ENCODE peak calls at places on chromosomes 4 and X, in ten cellular contexts. One of them, this sample, is unnamed.

GRCh38 chr4:168840988-168841681 is 168.9 kb downstream of the CBR4 start:
- DNase-seq in foreskin fibroblast: no peak
- DNase-seq in sigmoid colon: no peak
- DNase-seq in body of pancreas: no peak
- DNase-seq in GM12865: no peak
- DNase-seq in endodermal cell: no peak
- DNase-seq in astrocyte of the spinal cord: no peak
- DNase-seq in MM.1S: no peak
- DNase-seq in ascending aorta: no peak
- DNase-seq in lower lobe of right lung: no peak
- DNase-seq in this sample: no peak

GRCh38 chrX:132631579-132632232 is 142.9 kb upstream of the MBNL3 start:
- DNase-seq in foreskin fibroblast: no peak
- DNase-seq in sigmoid colon: no peak
- DNase-seq in body of pancreas: no peak
- DNase-seq in GM12865: peak; percentile 23
- DNase-seq in endodermal cell: no peak
- DNase-seq in astrocyte of the spinal cord: peak; percentile 45
- DNase-seq in MM.1S: peak; percentile 34
- DNase-seq in ascending aorta: no peak
- DNase-seq in lower lobe of right lung: no peak
- DNase-seq in this sample: peak; percentile 11

GRCh38 chr4:2793578-2793919 is 664 bp downstream of the SH3BP2 start:
- DNase-seq in foreskin fibroblast: peak; percentile 69
- DNase-seq in sigmoid colon: peak; percentile 70
- DNase-seq in body of pancreas: no peak
- DNase-seq in GM12865: peak; percentile 11
- DNase-seq in endodermal cell: peak; percentile 69
- DNase-seq in astrocyte of the spinal cord: no peak
- DNase-seq in MM.1S: no peak
- DNase-seq in ascending aorta: peak; percentile 71
- DNase-seq in lower lobe of right lung: peak; percentile 79
- DNase-seq in this sample: no peak

GRCh38 chr4:170978990-170979389 is 834.2 kb upstream of the GALNTL6 start:
- DNase-seq in foreskin fibroblast: no peak
- DNase-seq in sigmoid colon: no peak
- DNase-seq in body of pancreas: no peak
- DNase-seq in GM12865: peak; percentile 7
- DNase-seq in endodermal cell: peak; percentile 56
- DNase-seq in astrocyte of the spinal cord: no peak
- DNase-seq in MM.1S: no peak
- DNase-seq in ascending aorta: no peak
- DNase-seq in lower lobe of right lung: no peak
- DNase-seq in this sample: no peak

GRCh38 chr4:4462970-4463369 is 76.1 kb downstream of the NSG1 start:
- DNase-seq in foreskin fibroblast: no peak
- DNase-seq in sigmoid colon: no peak
- DNase-seq in body of pancreas: no peak
- DNase-seq in GM12865: no peak
- DNase-seq in endodermal cell: no peak
- DNase-seq in astrocyte of the spinal cord: no peak
- DNase-seq in MM.1S: no peak
- DNase-seq in ascending aorta: no peak
- DNase-seq in lower lobe of right lung: no peak
- DNase-seq in this sample: no peak

GRCh38 chrX:41661366-41662095 is 27.2 kb upstream of the GPR34 start:
- DNase-seq in foreskin fibroblast: no peak
- DNase-seq in sigmoid colon: no peak
- DNase-seq in body of pancreas: no peak
- DNase-seq in GM12865: no peak
- DNase-seq in endodermal cell: no peak
- DNase-seq in astrocyte of the spinal cord: peak; percentile 36
- DNase-seq in MM.1S: no peak
- DNase-seq in ascending aorta: no peak
- DNase-seq in lower lobe of right lung: no peak
- DNase-seq in this sample: no peak

GRCh38 chr4:164383187-164384181 is 370.4 kb upstream of the SMIM31 start:
- DNase-seq in foreskin fibroblast: no peak
- DNase-seq in sigmoid colon: peak; percentile 63
- DNase-seq in body of pancreas: no peak
- DNase-seq in GM12865: no peak
- DNase-seq in endodermal cell: peak; percentile 86
- DNase-seq in astrocyte of the spinal cord: peak; percentile 70
- DNase-seq in MM.1S: no peak
- DNase-seq in ascending aorta: peak; percentile 59
- DNase-seq in lower lobe of right lung: no peak
- DNase-seq in this sample: no peak

GRCh38 chr4:101153653-101154052 is 193.7 kb downstream of the PPP3CA start:
- DNase-seq in foreskin fibroblast: no peak
- DNase-seq in sigmoid colon: no peak
- DNase-seq in body of pancreas: no peak
- DNase-seq in GM12865: no peak
- DNase-seq in endodermal cell: no peak
- DNase-seq in astrocyte of the spinal cord: no peak
- DNase-seq in MM.1S: no peak
- DNase-seq in ascending aorta: no peak
- DNase-seq in lower lobe of right lung: no peak
- DNase-seq in this sample: no peak

GRCh38 chrX:63934791-63935190 is 149.8 kb upstream of the ARHGEF9 start:
- DNase-seq in foreskin fibroblast: no peak
- DNase-seq in sigmoid colon: no peak
- DNase-seq in body of pancreas: peak; percentile 18
- DNase-seq in GM12865: no peak
- DNase-seq in endodermal cell: peak; percentile 70
- DNase-seq in astrocyte of the spinal cord: no peak
- DNase-seq in MM.1S: no peak
- DNase-seq in ascending aorta: no peak
- DNase-seq in lower lobe of right lung: no peak
- DNase-seq in this sample: no peak

GRCh38 chr4:88448905-88449689 is 7.8 kb upstream of the HERC5 start:
- DNase-seq in foreskin fibroblast: no peak
- DNase-seq in sigmoid colon: no peak
- DNase-seq in body of pancreas: no peak
- DNase-seq in GM12865: no peak
- DNase-seq in endodermal cell: no peak
- DNase-seq in astrocyte of the spinal cord: no peak
- DNase-seq in MM.1S: no peak
- DNase-seq in ascending aorta: no peak
- DNase-seq in lower lobe of right lung: no peak
- DNase-seq in this sample: no peak

GRCh38 chrX:115912372-115912897 is 258.1 kb upstream of the AGTR2 start:
- DNase-seq in foreskin fibroblast: no peak
- DNase-seq in sigmoid colon: no peak
- DNase-seq in body of pancreas: no peak
- DNase-seq in GM12865: peak; percentile 73
- DNase-seq in endodermal cell: no peak
- DNase-seq in astrocyte of the spinal cord: no peak
- DNase-seq in MM.1S: peak; percentile 86
- DNase-seq in ascending aorta: no peak
- DNase-seq in lower lobe of right lung: no peak
- DNase-seq in this sample: no peak

GRCh38 chr4:61276034-61276433 is 75.9 kb downstream of the ADGRL3 start:
- DNase-seq in foreskin fibroblast: no peak
- DNase-seq in sigmoid colon: no peak
- DNase-seq in body of pancreas: no peak
- DNase-seq in GM12865: no peak
- DNase-seq in endodermal cell: no peak
- DNase-seq in astrocyte of the spinal cord: no peak
- DNase-seq in MM.1S: no peak
- DNase-seq in ascending aorta: no peak
- DNase-seq in lower lobe of right lung: no peak
- DNase-seq in this sample: no peak

GRCh38 chr4:61275214-61275613 is 75.1 kb downstream of the ADGRL3 start:
- DNase-seq in foreskin fibroblast: no peak
- DNase-seq in sigmoid colon: no peak
- DNase-seq in body of pancreas: no peak
- DNase-seq in GM12865: no peak
- DNase-seq in endodermal cell: no peak
- DNase-seq in astrocyte of the spinal cord: no peak
- DNase-seq in MM.1S: peak; percentile 29
- DNase-seq in ascending aorta: no peak
- DNase-seq in lower lobe of right lung: no peak
- DNase-seq in this sample: no peak

GRCh38 chr4:61273237-61273636 is 73.1 kb downstream of the ADGRL3 start:
- DNase-seq in foreskin fibroblast: peak; percentile 5
- DNase-seq in sigmoid colon: no peak
- DNase-seq in body of pancreas: no peak
- DNase-seq in GM12865: no peak
- DNase-seq in endodermal cell: no peak
- DNase-seq in astrocyte of the spinal cord: no peak
- DNase-seq in MM.1S: no peak
- DNase-seq in ascending aorta: no peak
- DNase-seq in lower lobe of right lung: no peak
- DNase-seq in this sample: no peak

GRCh38 chr4:61277785-61278184 is 77.7 kb downstream of the ADGRL3 start:
- DNase-seq in foreskin fibroblast: no peak
- DNase-seq in sigmoid colon: no peak
- DNase-seq in body of pancreas: no peak
- DNase-seq in GM12865: no peak
- DNase-seq in endodermal cell: no peak
- DNase-seq in astrocyte of the spinal cord: peak; percentile 13
- DNase-seq in MM.1S: no peak
- DNase-seq in ascending aorta: no peak
- DNase-seq in lower lobe of right lung: no peak
- DNase-seq in this sample: no peak

DNA sequence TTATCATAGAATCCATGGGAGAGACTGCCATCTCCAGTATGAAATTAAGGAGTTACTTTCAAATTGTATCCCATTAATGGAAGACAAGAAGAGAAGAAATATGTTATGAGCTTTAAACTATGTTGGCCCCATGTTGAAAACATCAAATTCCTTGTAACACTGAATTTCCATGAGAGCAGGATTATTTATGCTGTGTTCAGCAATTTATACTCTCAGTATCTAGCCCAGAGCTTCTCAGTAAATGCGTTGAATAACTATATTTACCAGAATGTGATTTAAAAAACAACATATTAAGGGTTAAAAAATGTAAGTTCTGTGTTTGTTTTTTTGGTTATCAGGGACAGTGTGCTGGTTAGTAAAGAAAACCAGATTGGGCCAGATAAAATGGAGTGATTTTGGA is 74.2 kb downstream of the ADGRL3 start:
- DNase-seq in foreskin fibroblast: no peak
- DNase-seq in sigmoid colon: no peak
- DNase-seq in body of pancreas: no peak
- DNase-seq in GM12865: no peak
- DNase-seq in endodermal cell: no peak
- DNase-seq in astrocyte of the spinal cord: no peak
- DNase-seq in MM.1S: no peak
- DNase-seq in ascending aorta: no peak
- DNase-seq in lower lobe of right lung: no peak
- DNase-seq in this sample: no peak
- TF ChIP-seq CTCF in foreskin fibroblast: no peak
- TF ChIP-seq CTCF in sigmoid colon: no peak
- TF ChIP-seq CTCF in body of pancreas: no peak
- TF ChIP-seq CTCF in GM12865: no peak
- TF ChIP-seq CTCF in endodermal cell: no peak
- TF ChIP-seq CTCF in astrocyte of the spinal cord: no peak
- TF ChIP-seq CTCF in MM.1S: no peak
- TF ChIP-seq CTCF in ascending aorta: no peak
- TF ChIP-seq CTCF in lower lobe of right lung: no peak
- TF ChIP-seq CTCF in this sample: no peak

GRCh38 chr4:183300660-183301059 is 19.4 kb downstream of the CLDN22 start:
- DNase-seq in foreskin fibroblast: no peak
- DNase-seq in sigmoid colon: no peak
- DNase-seq in body of pancreas: no peak
- DNase-seq in GM12865: no peak
- DNase-seq in endodermal cell: no peak
- DNase-seq in astrocyte of the spinal cord: peak; percentile 9
- DNase-seq in MM.1S: no peak
- DNase-seq in ascending aorta: no peak
- DNase-seq in lower lobe of right lung: no peak
- DNase-seq in this sample: no peak
- H3K4me3 ChIP-seq in foreskin fibroblast: no peak overlapping the region
- H3K4me3 ChIP-seq in sigmoid colon: no peak overlapping the region
- H3K4me3 ChIP-seq in body of pancreas: no peak overlapping the region
- H3K4me3 ChIP-seq in GM12865: no peak overlapping the region
- H3K4me3 ChIP-seq in endodermal cell: no peak overlapping the region
- H3K4me3 ChIP-seq in astrocyte of the spinal cord: no peak overlapping the region
- H3K4me3 ChIP-seq in MM.1S: no peak overlapping the region
- H3K4me3 ChIP-seq in ascending aorta: no peak overlapping the region
- H3K4me3 ChIP-seq in lower lobe of right lung: no peak overlapping the region
- H3K4me3 ChIP-seq in this sample: no peak overlapping the region

DNA sequence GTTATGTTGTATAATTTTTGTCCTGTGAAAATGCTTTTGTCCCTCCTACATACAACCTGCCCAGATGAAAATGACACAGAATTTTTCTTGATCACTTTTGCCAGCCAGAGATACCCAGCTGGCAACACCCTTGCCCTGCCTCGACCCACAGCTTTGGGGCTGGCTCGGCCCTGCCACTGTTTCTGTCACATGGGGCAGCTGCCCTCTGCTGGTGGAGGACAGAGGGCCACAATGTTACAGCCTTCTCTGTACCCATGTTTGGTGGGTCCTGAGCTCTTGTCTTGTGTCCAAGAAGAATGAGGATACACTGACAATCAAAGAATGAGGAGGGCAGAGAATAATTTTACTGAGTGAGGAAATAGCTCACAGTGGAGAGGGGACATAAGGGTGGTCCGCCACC is 31.1 kb downstream of the BMP15 start:
- DNase-seq in foreskin fibroblast: no peak
- DNase-seq in sigmoid colon: no peak
- DNase-seq in body of pancreas: no peak
- DNase-seq in GM12865: peak; percentile 1
- DNase-seq in endodermal cell: peak; percentile 69
- DNase-seq in astrocyte of the spinal cord: no peak
- DNase-seq in MM.1S: peak; percentile 6
- DNase-seq in ascending aorta: no peak
- DNase-seq in lower lobe of right lung: no peak
- DNase-seq in this sample: no peak
- TF ChIP-seq CTCF in foreskin fibroblast: peak; percentile 27
- TF ChIP-seq CTCF in sigmoid colon: no peak
- TF ChIP-seq CTCF in body of pancreas: peak; percentile 36
- TF ChIP-seq CTCF in GM12865: peak; percentile 26
- TF ChIP-seq CTCF in endodermal cell: peak; percentile 62
- TF ChIP-seq CTCF in astrocyte of the spinal cord: no peak
- TF ChIP-seq CTCF in MM.1S: peak; percentile 34
- TF ChIP-seq CTCF in ascending aorta: peak; percentile 10
- TF ChIP-seq CTCF in lower lobe of right lung: peak; percentile 32
- TF ChIP-seq CTCF in this sample: peak; percentile 49

DNA sequence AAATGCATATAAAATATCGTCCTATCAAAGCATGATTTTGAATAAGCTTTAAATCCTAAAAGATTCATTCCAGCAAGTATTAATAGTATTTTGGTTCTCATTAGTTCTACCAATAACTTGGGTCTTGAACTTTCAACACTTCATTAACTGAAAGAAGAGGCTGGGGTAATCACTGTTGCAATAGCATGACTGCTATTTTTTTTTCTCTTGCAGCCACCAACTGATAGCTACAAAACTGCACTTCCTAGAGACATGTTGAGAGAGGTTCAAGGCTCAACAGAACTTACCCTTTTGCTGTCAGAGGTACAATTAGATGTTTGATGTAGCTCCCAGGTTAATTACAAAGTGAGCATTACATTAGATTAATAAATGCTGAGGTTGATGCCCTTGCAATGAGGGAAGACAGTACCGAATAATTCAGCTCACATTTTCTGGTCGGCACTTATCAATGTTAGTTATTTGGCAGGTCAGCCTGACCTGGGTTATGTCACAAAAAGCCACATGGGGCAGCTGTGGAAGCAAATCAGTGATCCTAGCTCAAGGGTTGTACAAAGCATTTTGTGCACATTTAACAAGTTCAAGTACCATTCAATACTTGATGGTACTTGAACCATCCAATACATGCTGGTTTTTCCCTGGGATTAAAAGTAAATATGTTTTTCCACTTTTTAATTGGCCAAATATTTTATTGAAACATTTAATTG is 29.9 kb upstream of the TET2 start:
- DNase-seq in foreskin fibroblast: no peak
- DNase-seq in sigmoid colon: no peak
- DNase-seq in body of pancreas: no peak
- DNase-seq in GM12865: no peak
- DNase-seq in endodermal cell: no peak
- DNase-seq in astrocyte of the spinal cord: no peak
- DNase-seq in MM.1S: no peak
- DNase-seq in ascending aorta: no peak
- DNase-seq in lower lobe of right lung: no peak
- DNase-seq in this sample: no peak
- H3K4me3 ChIP-seq in foreskin fibroblast: no peak overlapping the region
- H3K4me3 ChIP-seq in sigmoid colon: no peak overlapping the region
- H3K4me3 ChIP-seq in body of pancreas: no peak overlapping the region
- H3K4me3 ChIP-seq in GM12865: no peak overlapping the region
- H3K4me3 ChIP-seq in endodermal cell: no peak overlapping the region
- H3K4me3 ChIP-seq in astrocyte of the spinal cord: no peak overlapping the region
- H3K4me3 ChIP-seq in MM.1S: no peak overlapping the region
- H3K4me3 ChIP-seq in ascending aorta: no peak overlapping the region
- H3K4me3 ChIP-seq in lower lobe of right lung: no peak overlapping the region
- H3K4me3 ChIP-seq in this sample: no peak overlapping the region

This sample was measured in AG09309.